ENCODE peak calls at places on chromosomes 6 and 20, in ten cellular contexts. One of them, this sample, is unnamed.

GRCh38 chr6:166032366-166033171 is 135.1 kb downstream of the TBXT start:
- DNase-seq in sigmoid colon: peak
- DNase-seq in pancreas: peak
- DNase-seq in astrocyte: peak
- DNase-seq in stomach: no peak
- DNase-seq in tibial nerve: no peak
- DNase-seq in breast epithelium: no peak
- DNase-seq in lower lobe of right lung: no peak
- DNase-seq in left ventricle myocardium inferior: peak
- DNase-seq in fibroblast of the aortic adventitia: peak
- DNase-seq in this sample: no peak

GRCh38 chr6:170221052-170221752 is 69.7 kb downstream of the DLL1 start:
- DNase-seq in sigmoid colon: peak
- DNase-seq in pancreas: no peak
- DNase-seq in astrocyte: no peak
- DNase-seq in stomach: peak
- DNase-seq in tibial nerve: no peak
- DNase-seq in breast epithelium: no peak
- DNase-seq in lower lobe of right lung: no peak
- DNase-seq in left ventricle myocardium inferior: no peak
- DNase-seq in fibroblast of the aortic adventitia: no peak
- DNase-seq in this sample: no peak

GRCh38 chr20:25254986-25255680 is 7.2 kb downstream of the PYGB start:
- DNase-seq in sigmoid colon: no peak
- DNase-seq in pancreas: no peak
- DNase-seq in astrocyte: no peak
- DNase-seq in stomach: peak
- DNase-seq in tibial nerve: no peak
- DNase-seq in breast epithelium: peak
- DNase-seq in lower lobe of right lung: peak
- DNase-seq in left ventricle myocardium inferior: peak
- DNase-seq in fibroblast of the aortic adventitia: no peak
- DNase-seq in this sample: no peak

GRCh38 chr6:124432632-124433031 is 529.6 kb upstream of the RNF217 start:
- DNase-seq in sigmoid colon: no peak
- DNase-seq in pancreas: no peak
- DNase-seq in astrocyte: no peak
- DNase-seq in stomach: no peak
- DNase-seq in tibial nerve: no peak
- DNase-seq in breast epithelium: no peak
- DNase-seq in lower lobe of right lung: no peak
- DNase-seq in left ventricle myocardium inferior: no peak
- DNase-seq in fibroblast of the aortic adventitia: no peak
- DNase-seq in this sample: no peak

GRCh38 chr6:20175810-20176209 is 36.5 kb downstream of the MBOAT1 start:
- DNase-seq in sigmoid colon: no peak
- DNase-seq in pancreas: no peak
- DNase-seq in astrocyte: no peak
- DNase-seq in stomach: no peak
- DNase-seq in tibial nerve: no peak
- DNase-seq in breast epithelium: no peak
- DNase-seq in lower lobe of right lung: no peak
- DNase-seq in left ventricle myocardium inferior: no peak
- DNase-seq in fibroblast of the aortic adventitia: no peak
- DNase-seq in this sample: no peak

GRCh38 chr6:45116714-45117410 is 211.3 kb upstream of the RUNX2 start:
- DNase-seq in sigmoid colon: no peak
- DNase-seq in pancreas: no peak
- DNase-seq in astrocyte: peak
- DNase-seq in stomach: no peak
- DNase-seq in tibial nerve: no peak
- DNase-seq in breast epithelium: no peak
- DNase-seq in lower lobe of right lung: no peak
- DNase-seq in left ventricle myocardium inferior: no peak
- DNase-seq in fibroblast of the aortic adventitia: peak
- DNase-seq in this sample: no peak

GRCh38 chr6:159934181-159934580 is 34.7 kb upstream of the IGF2R start:
- DNase-seq in sigmoid colon: no peak
- DNase-seq in pancreas: no peak
- DNase-seq in astrocyte: peak
- DNase-seq in stomach: no peak
- DNase-seq in tibial nerve: no peak
- DNase-seq in breast epithelium: no peak
- DNase-seq in lower lobe of right lung: no peak
- DNase-seq in left ventricle myocardium inferior: no peak
- DNase-seq in fibroblast of the aortic adventitia: no peak
- DNase-seq in this sample: no peak

GRCh38 chr6:101534386-101534785 is 140.9 kb downstream of the GRIK2 start:
- DNase-seq in sigmoid colon: no peak
- DNase-seq in pancreas: no peak
- DNase-seq in astrocyte: peak
- DNase-seq in stomach: no peak
- DNase-seq in tibial nerve: no peak
- DNase-seq in breast epithelium: no peak
- DNase-seq in lower lobe of right lung: no peak
- DNase-seq in left ventricle myocardium inferior: no peak
- DNase-seq in fibroblast of the aortic adventitia: peak
- DNase-seq in this sample: no peak

GRCh38 chr6:35403544-35404442 is 48.3 kb upstream of the FANCE start:
- DNase-seq in sigmoid colon: no peak
- DNase-seq in pancreas: no peak
- DNase-seq in astrocyte: no peak
- DNase-seq in stomach: no peak
- DNase-seq in tibial nerve: no peak
- DNase-seq in breast epithelium: no peak
- DNase-seq in lower lobe of right lung: no peak
- DNase-seq in left ventricle myocardium inferior: no peak
- DNase-seq in fibroblast of the aortic adventitia: no peak
- DNase-seq in this sample: no peak

GRCh38 chr6:82569022-82569421 is 205.4 kb downstream of the TPBG start:
- DNase-seq in sigmoid colon: no peak
- DNase-seq in pancreas: no peak
- DNase-seq in astrocyte: no peak
- DNase-seq in stomach: no peak
- DNase-seq in tibial nerve: no peak
- DNase-seq in breast epithelium: no peak
- DNase-seq in lower lobe of right lung: no peak
- DNase-seq in left ventricle myocardium inferior: no peak
- DNase-seq in fibroblast of the aortic adventitia: no peak
- DNase-seq in this sample: no peak

GRCh38 chr20:17747431-17747846 is 47.7 kb downstream of the BANF2 start:
- DNase-seq in sigmoid colon: no peak
- DNase-seq in pancreas: peak
- DNase-seq in astrocyte: peak
- DNase-seq in stomach: peak
- DNase-seq in tibial nerve: no peak
- DNase-seq in breast epithelium: no peak
- DNase-seq in lower lobe of right lung: no peak
- DNase-seq in left ventricle myocardium inferior: no peak
- DNase-seq in fibroblast of the aortic adventitia: peak
- DNase-seq in this sample: no peak

GRCh38 chr6:113449051-113449450 is 408.1 kb upstream of the MARCKS start:
- DNase-seq in sigmoid colon: no peak
- DNase-seq in pancreas: no peak
- DNase-seq in astrocyte: peak
- DNase-seq in stomach: no peak
- DNase-seq in tibial nerve: no peak
- DNase-seq in breast epithelium: no peak
- DNase-seq in lower lobe of right lung: no peak
- DNase-seq in left ventricle myocardium inferior: no peak
- DNase-seq in fibroblast of the aortic adventitia: peak
- DNase-seq in this sample: no peak

GRCh38 chr6:133549252-133549925 is 308.2 kb downstream of the EYA4 start:
- DNase-seq in sigmoid colon: no peak
- DNase-seq in pancreas: no peak
- DNase-seq in astrocyte: no peak
- DNase-seq in stomach: no peak
- DNase-seq in tibial nerve: no peak
- DNase-seq in breast epithelium: no peak
- DNase-seq in lower lobe of right lung: no peak
- DNase-seq in left ventricle myocardium inferior: no peak
- DNase-seq in fibroblast of the aortic adventitia: no peak
- DNase-seq in this sample: no peak

DNA sequence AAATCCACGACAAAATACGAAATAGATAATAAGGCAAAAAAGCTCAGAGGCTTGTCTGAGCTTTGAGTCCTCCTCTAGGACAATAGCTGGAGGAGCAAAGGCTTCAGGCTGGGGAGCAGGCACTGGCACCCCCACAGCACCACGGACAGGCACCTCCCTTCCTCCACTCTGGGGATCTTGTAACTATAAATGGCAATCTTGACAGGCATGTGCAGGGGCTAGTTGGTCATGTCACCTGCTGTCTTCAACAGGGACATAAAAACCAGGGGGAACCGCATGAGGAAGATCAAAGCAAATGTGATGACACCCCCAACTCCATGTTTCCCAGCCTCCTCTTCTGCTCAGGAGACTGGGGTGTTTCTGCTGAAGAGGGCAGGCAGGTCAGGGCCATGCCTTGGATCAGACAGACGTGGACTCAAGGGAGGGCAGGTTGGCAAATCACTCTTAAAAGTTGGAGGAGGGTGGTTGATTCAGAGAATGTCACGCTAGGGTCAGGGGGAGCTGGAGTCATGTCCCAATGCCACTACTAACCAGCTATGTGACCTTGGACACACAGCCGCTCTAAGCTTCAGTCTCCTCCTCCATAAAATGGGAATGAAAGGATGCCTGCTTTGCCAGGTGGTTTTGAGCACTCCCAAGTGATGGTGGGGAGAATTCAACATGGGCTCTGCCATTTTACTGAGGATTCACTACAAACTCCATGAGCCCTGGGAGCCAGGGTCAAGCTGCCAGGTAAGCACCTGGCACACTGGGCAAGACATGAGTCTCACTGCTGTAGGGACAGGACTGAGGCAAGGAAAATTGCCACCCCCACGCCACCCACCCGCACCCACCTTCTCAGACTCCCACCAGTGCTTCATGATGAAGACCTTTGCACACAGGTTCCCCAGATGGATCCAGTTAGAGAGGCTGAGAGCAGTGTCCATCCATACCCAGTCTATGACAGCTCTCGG is 48.0 kb downstream of the NPEPL1 start:
- DNase-seq in sigmoid colon: no peak
- DNase-seq in pancreas: no peak
- DNase-seq in astrocyte: no peak
- DNase-seq in stomach: no peak
- DNase-seq in tibial nerve: no peak
- DNase-seq in breast epithelium: no peak
- DNase-seq in lower lobe of right lung: no peak
- DNase-seq in left ventricle myocardium inferior: no peak
- DNase-seq in fibroblast of the aortic adventitia: no peak
- DNase-seq in this sample: no peak
- TF ChIP-seq CTCF in sigmoid colon: no peak
- TF ChIP-seq CTCF in pancreas: no peak
- TF ChIP-seq CTCF in astrocyte: no peak
- TF ChIP-seq CTCF in stomach: no peak
- TF ChIP-seq CTCF in tibial nerve: no peak
- TF ChIP-seq CTCF in breast epithelium: no peak
- TF ChIP-seq CTCF in lower lobe of right lung: no peak
- TF ChIP-seq CTCF in left ventricle myocardium inferior: no peak
- TF ChIP-seq CTCF in fibroblast of the aortic adventitia: no peak
- TF ChIP-seq CTCF in this sample: no peak

GRCh38 chr20:50285376-50286173 is 94.9 kb downstream of the CEBPB start:
- DNase-seq in sigmoid colon: peak
- DNase-seq in pancreas: no peak
- DNase-seq in astrocyte: peak
- DNase-seq in stomach: no peak
- DNase-seq in tibial nerve: peak
- DNase-seq in breast epithelium: no peak
- DNase-seq in lower lobe of right lung: no peak
- DNase-seq in left ventricle myocardium inferior: no peak
- DNase-seq in fibroblast of the aortic adventitia: peak
- DNase-seq in this sample: peak
- H3K4me3 ChIP-seq in sigmoid colon: no peak
- H3K4me3 ChIP-seq in pancreas: no peak
- H3K4me3 ChIP-seq in astrocyte: no peak
- H3K4me3 ChIP-seq in stomach: no peak
- H3K4me3 ChIP-seq in tibial nerve: no peak
- H3K4me3 ChIP-seq in breast epithelium: peak
- H3K4me3 ChIP-seq in lower lobe of right lung: no peak
- H3K4me3 ChIP-seq in left ventricle myocardium inferior: no peak
- H3K4me3 ChIP-seq in fibroblast of the aortic adventitia: no peak
- H3K4me3 ChIP-seq in this sample: no peak

GRCh38 chr6:136526196-136526930 is 23.9 kb downstream of the MAP7 start:
- DNase-seq in sigmoid colon: peak
- DNase-seq in pancreas: peak
- DNase-seq in astrocyte: peak
- DNase-seq in stomach: peak
- DNase-seq in tibial nerve: no peak
- DNase-seq in breast epithelium: peak
- DNase-seq in lower lobe of right lung: peak
- DNase-seq in left ventricle myocardium inferior: peak
- DNase-seq in fibroblast of the aortic adventitia: peak
- DNase-seq in this sample: no peak
- TF ChIP-seq CTCF in sigmoid colon: no peak
- TF ChIP-seq CTCF in pancreas: no peak
- TF ChIP-seq CTCF in astrocyte: peak
- TF ChIP-seq CTCF in stomach: peak
- TF ChIP-seq CTCF in tibial nerve: no peak
- TF ChIP-seq CTCF in breast epithelium: no peak
- TF ChIP-seq CTCF in lower lobe of right lung: peak
- TF ChIP-seq CTCF in left ventricle myocardium inferior: peak
- TF ChIP-seq CTCF in fibroblast of the aortic adventitia: peak
- TF ChIP-seq CTCF in this sample: peak

GRCh38 chr20:56554869-56555268 is 21.8 kb downstream of the FAM209B start:
- DNase-seq in sigmoid colon: no peak
- DNase-seq in pancreas: peak
- DNase-seq in astrocyte: peak
- DNase-seq in stomach: no peak
- DNase-seq in tibial nerve: no peak
- DNase-seq in breast epithelium: peak
- DNase-seq in lower lobe of right lung: no peak
- DNase-seq in left ventricle myocardium inferior: no peak
- DNase-seq in fibroblast of the aortic adventitia: peak
- DNase-seq in this sample: peak
- H3K4me3 ChIP-seq in sigmoid colon: no peak
- H3K4me3 ChIP-seq in pancreas: no peak
- H3K4me3 ChIP-seq in astrocyte: no peak
- H3K4me3 ChIP-seq in stomach: no peak
- H3K4me3 ChIP-seq in tibial nerve: no peak
- H3K4me3 ChIP-seq in breast epithelium: no peak
- H3K4me3 ChIP-seq in lower lobe of right lung: no peak
- H3K4me3 ChIP-seq in left ventricle myocardium inferior: no peak
- H3K4me3 ChIP-seq in fibroblast of the aortic adventitia: no peak
- H3K4me3 ChIP-seq in this sample: peak

DNA sequence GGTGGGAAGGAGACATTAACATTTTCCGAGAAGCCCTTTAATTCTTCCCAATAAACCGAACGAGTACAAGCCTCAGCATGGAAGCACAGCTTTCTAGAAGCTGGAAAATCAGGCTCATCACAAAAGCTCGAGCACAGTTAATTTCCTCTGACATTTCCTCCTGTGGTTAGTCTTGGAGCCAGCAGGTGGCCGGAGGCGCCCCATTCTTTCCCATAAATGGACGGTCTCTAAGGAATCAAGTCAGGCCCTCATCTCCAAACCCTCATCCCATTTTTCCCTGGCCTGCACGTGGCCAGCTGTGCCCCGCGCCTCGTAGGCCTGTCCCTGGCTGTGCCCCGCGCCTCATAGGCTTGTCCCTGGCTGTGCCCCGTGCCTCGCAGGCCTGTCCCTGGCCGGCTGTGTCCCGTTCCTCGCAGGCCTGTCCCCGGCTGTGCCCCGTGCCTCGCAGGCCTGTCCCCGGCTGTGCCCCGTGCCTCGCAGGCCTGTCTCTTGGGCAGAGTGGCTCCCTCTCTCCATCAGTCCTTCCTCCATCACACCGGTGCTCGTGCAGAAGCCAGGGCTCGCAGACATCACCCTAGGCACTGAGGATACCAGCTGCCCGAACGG is 19.7 kb upstream of the NTSR1 start:
- DNase-seq in sigmoid colon: no peak
- DNase-seq in pancreas: no peak
- DNase-seq in astrocyte: peak
- DNase-seq in stomach: no peak
- DNase-seq in tibial nerve: no peak
- DNase-seq in breast epithelium: peak
- DNase-seq in lower lobe of right lung: no peak
- DNase-seq in left ventricle myocardium inferior: no peak
- DNase-seq in fibroblast of the aortic adventitia: no peak
- DNase-seq in this sample: no peak
- TF ChIP-seq CTCF in sigmoid colon: no peak
- TF ChIP-seq CTCF in pancreas: no peak
- TF ChIP-seq CTCF in astrocyte: peak
- TF ChIP-seq CTCF in stomach: no peak
- TF ChIP-seq CTCF in tibial nerve: no peak
- TF ChIP-seq CTCF in breast epithelium: no peak
- TF ChIP-seq CTCF in lower lobe of right lung: no peak
- TF ChIP-seq CTCF in left ventricle myocardium inferior: peak
- TF ChIP-seq CTCF in fibroblast of the aortic adventitia: no peak
- TF ChIP-seq CTCF in this sample: no peak

This sample was measured in GM12864.